ENCODE peak calls at places on chromosomes 12 and 14, in seven cellular contexts. N is stimulated activated CD4-positive, alpha-beta T cell treated with anti-CD3 and anti-CD28 coated beads, Interleukin-4, amount 100 ng/mL, for 1 hour; H is SHP77; E is adipocyte; I is WTC11; F is GM12865; D is GM23248. P is an unnamed sample.

GRCh38 chr14:74965770-74966153 is 10.4 kb upstream of the PGF start:
- DNase-seq in D (peak; percentile 74), F (no peak), I (no peak), H (no peak), N (no peak), E (no peak), P (no peak)

GRCh38 chr14:105055736-105056302 is 9.4 kb downstream of the GPR132 start:
- DNase-seq in N (no peak), E (no peak), F (no peak), H (no peak), I (no peak), D (no peak), P (no peak)

GRCh38 chr12:116948298-116948697 is 37.5 kb downstream of the FBXW8 start:
- DNase-seq in I (no peak), F (no peak), N (no peak), D (no peak), H (no peak), E (no peak), P (no peak)

GRCh38 chr12:109299849-109300248 is 9.2 kb downstream of the FOXN4 start:
- DNase-seq in E (no peak), H (no peak), I (no peak), N (no peak), F (no peak), D (no peak), P (no peak)

GRCh38 chr14:51004352-51004800 is 60.1 kb upstream of the PYGL start:
- DNase-seq in I (no peak), F (no peak), E (no peak), H (peak; percentile 56), D (peak; percentile 74), N (no peak), P (no peak)

GRCh38 chr12:120939523-120939922 is 35.4 kb upstream of the SPPL3 start:
- DNase-seq in I (no peak), F (no peak), H (no peak), E (no peak), N (no peak), D (no peak), P (no peak)

GRCh38 chr12:85029456-85029855 is 6.6 kb downstream of the TSPAN19 start:
- DNase-seq in E (peak; percentile 83), D (peak; percentile 72), I (no peak), H (peak; percentile 24), F (peak; percentile 1), N (no peak), P (no peak)

GRCh38 chr12:106919910-106920544 is 35.7 kb upstream of the TMEM263 start:
- DNase-seq in I (no peak), E (peak; percentile 82), H (peak; percentile 30), F (peak; percentile 51), N (no peak), D (peak; percentile 69), P (no peak)

GRCh38 chr14:68458840-68459469 is 333.9 kb downstream of the ZFP36L1 start:
- DNase-seq in N (no peak), F (no peak), E (peak; percentile 69), H (peak; percentile 60), D (peak; percentile 67), I (peak; percentile 15), P (peak; percentile 100)

GRCh38 chr14:67186789-67187188 is 2.5 kb upstream of the GARIN2 start:
- DNase-seq in N (no peak), E (no peak), D (peak; percentile 6), I (no peak), F (peak; percentile 62), H (no peak), P (no peak)

GRCh38 chr12:27229367-27229766 is 14.7 kb upstream of the STK38L start:
- DNase-seq in E (no peak), I (no peak), H (no peak), N (no peak), F (no peak), D (no peak), P (no peak)

GRCh38 chr12:108839011-108839889 is 18.1 kb downstream of the SSH1 start:
- DNase-seq in I (no peak), E (peak; percentile 94), D (peak; percentile 84), N (no peak), F (no peak), H (no peak), P (no peak)

GRCh38 chr12:6033546-6033945 is 88.5 kb upstream of the ANO2 start:
- DNase-seq in E (no peak), N (no peak), D (no peak), I (no peak), H (no peak), F (no peak), P (no peak)

GRCh38 chr12:53047221-53048032 is 2.4 kb upstream of the TNS2 start:
- DNase-seq in I (peak; percentile 81), E (peak; percentile 89), F (peak; percentile 51), N (peak; percentile 70), D (peak; percentile 87), H (peak; percentile 77), P (no peak)